ENCODE peak calls at places on chromosomes 2 and 18, in seven cellular contexts. Q is T-helper 9 cell; P is occipital lobe; D is HFF-Myc; X is ACHN; M is stimulated activated naive B cell treated with anti-CD40 and anti-IgM and Interleukin-4, amounts not matched to agents 10 μg/mL and 1 μg/mL and 100 μg/mL, for 72 hours; N is amygdala. A is an unnamed sample.

GRCh38 chr2:118197011-118197695 is 108.9 kb downstream of the INSIG2 start:
- DNase-seq in N (no peak), M (no peak), Q (no peak), D (no peak), X (no peak), P (no peak), A (no peak)

GRCh38 chr2:240896871-240897692 is 1.1 kb upstream of the MAB21L4 start:
- DNase-seq in M (no peak), N (no peak), P (no peak), Q (no peak), X (no peak), D (no peak), A (no peak)

GRCh38 chr2:114254875-114255274 is 187.6 kb upstream of the DPP10 start:
- DNase-seq in Q (no peak), M (no peak), D (no peak), P (no peak), N (no peak), X (no peak), A (no peak)

GRCh38 chr2:202434472-202434871 is 58.3 kb downstream of the BMPR2 start:
- DNase-seq in Q (no peak), N (no peak), M (no peak), X (no peak), P (no peak), D (no peak), A (no peak)

GRCh38 chr2:109266998-109267854 is 138.2 kb downstream of the SH3RF3 start:
- DNase-seq in N (no peak), P (no peak), Q (no peak), X (no peak), M (no peak), D (no peak), A (no peak)

GRCh38 chr2:175004980-175005832 is at the start of gene CHN1:
- DNase-seq in D (no peak), M (peak), X (peak), N (peak), P (peak), Q (peak), A (peak)

GRCh38 chr2:239337122-239337876 is 63.5 kb downstream of the HDAC4 start:
- DNase-seq in P (no peak), Q (no peak), D (no peak), X (no peak), N (no peak), M (no peak), A (no peak)

GRCh38 chr2:238145851-238146250 is 7.4 kb downstream of the KLHL30 start:
- DNase-seq in D (no peak), X (no peak), M (no peak), N (no peak), Q (no peak), P (no peak), A (no peak)

GRCh38 chr2:105822186-105822585 is 77.5 kb downstream of the NCK2 start:
- DNase-seq in D (no peak), M (no peak), N (no peak), P (no peak), X (no peak), Q (no peak), A (no peak)

GRCh38 chr2:109699646-109700045 is 85.5 kb downstream of the SOWAHC start:
- DNase-seq in X (no peak), P (no peak), M (no peak), D (no peak), N (no peak), Q (no peak), A (no peak)

GRCh38 chr2:17800693-17801458 is 15.4 kb upstream of the MSGN1 start:
- DNase-seq in M (no peak), D (no peak), P (no peak), N (no peak), Q (no peak), X (no peak), A (no peak)

GRCh38 chr2:159035790-159036411 is 67.5 kb downstream of the TANC1 start:
- DNase-seq in D (no peak), M (no peak), P (no peak), Q (peak), X (peak), N (no peak), A (no peak)

GRCh38 chr2:104487381-104487780 is 366.5 kb upstream of the POU3F3 start:
- DNase-seq in M (no peak), N (no peak), D (no peak), P (no peak), Q (no peak), X (no peak), A (no peak)

GRCh38 chr18:2414235-2414634 is 157.1 kb downstream of the METTL4 start:
- DNase-seq in X (no peak), P (no peak), N (no peak), D (no peak), M (no peak), Q (no peak), A (no peak)

GRCh38 chr2:231489990-231490389 is 25.7 kb upstream of the NCL start:
- DNase-seq in Q (no peak), X (no peak), P (no peak), M (peak), D (no peak), N (no peak), A (no peak)

GRCh38 chr2:102664439-102665042 is 45.2 kb downstream of the SLC9A2 start:
- DNase-seq in Q (no peak), M (peak), N (no peak), X (no peak), P (peak), D (peak), A (no peak)

GRCh38 chr18:8797206-8797605 is 91.8 kb downstream of the MTCL1 start:
- DNase-seq in P (peak), Q (no peak), X (no peak), M (no peak), N (no peak), D (no peak), A (no peak)

GRCh38 chr2:182668671-182669070 is 47.4 kb upstream of the DNAJC10 start:
- DNase-seq in P (no peak), X (no peak), D (no peak), Q (no peak), N (no peak), M (no peak), A (no peak)

GRCh38 chr2:233462826-233463470 is 103.6 kb downstream of the USP40 start:
- DNase-seq in D (no peak), X (no peak), M (no peak), N (no peak), Q (no peak), P (no peak), A (no peak)

GRCh38 chr2:217954469-217954868 is 48.3 kb downstream of the TNS1 start:
- DNase-seq in D (no peak), X (no peak), N (no peak), P (no peak), Q (no peak), M (no peak), A (no peak)

A was measured in hippocampal formation.